ENCODE peak calls at places on chromosomes 5 and 9, in six cellular contexts. U is NCI-H510A treated with DMSO at 0.1 percent for 48 hours; H is activated T-cell treated with anti-CD3 and anti-CD28 coated beads for 48 hours; I is stimulated activated CD4-positive, alpha-beta T cell treated with anti-CD3 and anti-CD28 coated beads, Interleukin-2, amount 100 ng/mL, for 48 hours; C is Caki2; T is T-helper 9 cell. P is an unnamed sample.

GRCh38 chr9:92947268-92948031 is at the start of gene FGD3:
- DNase-seq in U (peak), H (no peak), I (no peak), C (no peak), T (peak), P (peak)

GRCh38 chr9:134396258-134396742 is 70.0 kb downstream of the RXRA start:
- DNase-seq in U (no peak), H (peak), I (peak), C (no peak), T (peak), P (no peak)

GRCh38 chr5:78757269-78758053 is 108.9 kb upstream of the LHFPL2 start:
- DNase-seq in U (no peak), H (peak), I (no peak), C (peak), T (no peak), P (no peak)

GRCh38 chr5:79956173-79956670 is 34.8 kb downstream of the MTX3 start:
- DNase-seq in U (no peak), H (no peak), I (no peak), C (peak), T (no peak), P (peak)

GRCh38 chr5:149392718-149393117 is 13.6 kb upstream of the IL17B start:
- DNase-seq in U (no peak), H (no peak), I (no peak), C (peak), T (no peak), P (no peak)

GRCh38 chr5:93579561-93580386 is 1.2 kb downstream of the NR2F1-AS1 start:
- DNase-seq in U (peak), H (no peak), I (no peak), C (no peak), T (no peak), P (peak)

GRCh38 chr5:149572576-149573231 is 8.6 kb upstream of the ARHGEF37 start:
- DNase-seq in U (no peak), H (no peak), I (no peak), C (no peak), T (no peak), P (no peak)

GRCh38 chr5:88644676-88645075 is 238.3 kb downstream of the MEF2C start:
- DNase-seq in U (no peak), H (no peak), I (no peak), C (peak), T (no peak), P (peak)

GRCh38 chr9:65400886-65401285 is 115.9 kb upstream of the FOXD4L5 start:
- DNase-seq in U (no peak), H (no peak), I (no peak), C (no peak), T (no peak), P (no peak)

GRCh38 chr5:8184455-8185063 is 315.6 kb downstream of the MTRR start:
- DNase-seq in U (peak), H (peak), I (peak), C (peak), T (peak), P (peak)

GRCh38 chr9:127866535-127866934 is 10.9 kb downstream of the AK1 start:
- DNase-seq in U (no peak), H (no peak), I (no peak), C (no peak), T (no peak), P (no peak)